ENCODE peak calls at places on chromosomes 3 and 15, in nine cellular contexts. One of them, this sample, is unnamed.

GRCh38 chr3:29430558-29430971 is 149.7 kb downstream of the RBMS3 start:
- DNase-seq in endothelial cell of umbilical vein: peak; percentile 33
- DNase-seq in esophagus squamous epithelium: no peak
- DNase-seq in stomach: no peak
- DNase-seq in GM12878: no peak
- DNase-seq in body of pancreas: no peak
- DNase-seq in sigmoid colon: no peak
- DNase-seq in HepG2: no peak
- DNase-seq in A549: peak; percentile 9
- DNase-seq in this sample: no peak

GRCh38 chr3:76024640-76025039 is 239.3 kb upstream of the ZNF717 start:
- DNase-seq in endothelial cell of umbilical vein: no peak
- DNase-seq in esophagus squamous epithelium: no peak
- DNase-seq in stomach: no peak
- DNase-seq in GM12878: no peak
- DNase-seq in body of pancreas: no peak
- DNase-seq in sigmoid colon: no peak
- DNase-seq in HepG2: peak; percentile 3
- DNase-seq in A549: peak; percentile 5
- DNase-seq in this sample: no peak

GRCh38 chr15:57463360-57463759 is 87.1 kb downstream of the CGNL1 start:
- DNase-seq in endothelial cell of umbilical vein: no peak
- DNase-seq in esophagus squamous epithelium: no peak
- DNase-seq in stomach: peak; percentile 34
- DNase-seq in GM12878: no peak
- DNase-seq in body of pancreas: no peak
- DNase-seq in sigmoid colon: no peak
- DNase-seq in HepG2: no peak
- DNase-seq in A549: no peak
- DNase-seq in this sample: no peak

GRCh38 chr3:150761831-150762661 is 923 bp downstream of the SIAH2 start:
- DNase-seq in endothelial cell of umbilical vein: peak; percentile 69
- DNase-seq in esophagus squamous epithelium: no peak
- DNase-seq in stomach: peak; percentile 64
- DNase-seq in GM12878: no peak
- DNase-seq in body of pancreas: peak; percentile 66
- DNase-seq in sigmoid colon: peak; percentile 85
- DNase-seq in HepG2: peak; percentile 36
- DNase-seq in A549: peak; percentile 65
- DNase-seq in this sample: peak; percentile 75

GRCh38 chr3:126394179-126394976 is at the start of gene CFAP100:
- DNase-seq in endothelial cell of umbilical vein: peak; percentile 13
- DNase-seq in esophagus squamous epithelium: no peak
- DNase-seq in stomach: peak; percentile 44
- DNase-seq in GM12878: no peak
- DNase-seq in body of pancreas: peak; percentile 57
- DNase-seq in sigmoid colon: peak; percentile 78
- DNase-seq in HepG2: no peak
- DNase-seq in A549: no peak
- DNase-seq in this sample: peak; percentile 40

GRCh38 chr3:11636372-11636760 is 7.3 kb downstream of the VGLL4 start:
- DNase-seq in endothelial cell of umbilical vein: no peak
- DNase-seq in esophagus squamous epithelium: no peak
- DNase-seq in stomach: no peak
- DNase-seq in GM12878: no peak
- DNase-seq in body of pancreas: no peak
- DNase-seq in sigmoid colon: no peak
- DNase-seq in HepG2: no peak
- DNase-seq in A549: no peak
- DNase-seq in this sample: no peak

GRCh38 chr15:59339252-59339672 is 33.4 kb downstream of the MYO1E start:
- DNase-seq in endothelial cell of umbilical vein: no peak
- DNase-seq in esophagus squamous epithelium: no peak
- DNase-seq in stomach: no peak
- DNase-seq in GM12878: no peak
- DNase-seq in body of pancreas: no peak
- DNase-seq in sigmoid colon: no peak
- DNase-seq in HepG2: peak; percentile 90
- DNase-seq in A549: peak; percentile 64
- DNase-seq in this sample: no peak

GRCh38 chr3:47377186-47377585 is 3.6 kb upstream of the PTPN23 start:
- DNase-seq in endothelial cell of umbilical vein: no peak
- DNase-seq in esophagus squamous epithelium: no peak
- DNase-seq in stomach: no peak
- DNase-seq in GM12878: no peak
- DNase-seq in body of pancreas: no peak
- DNase-seq in sigmoid colon: no peak
- DNase-seq in HepG2: no peak
- DNase-seq in A549: no peak
- DNase-seq in this sample: no peak

GRCh38 chr15:39099524-39099923 is 481.4 kb upstream of the THBS1 start:
- DNase-seq in endothelial cell of umbilical vein: no peak
- DNase-seq in esophagus squamous epithelium: no peak
- DNase-seq in stomach: no peak
- DNase-seq in GM12878: no peak
- DNase-seq in body of pancreas: no peak
- DNase-seq in sigmoid colon: no peak
- DNase-seq in HepG2: no peak
- DNase-seq in A549: no peak
- DNase-seq in this sample: no peak

GRCh38 chr15:66231421-66232266 is 21.9 kb downstream of the MEGF11 start:
- DNase-seq in endothelial cell of umbilical vein: no peak
- DNase-seq in esophagus squamous epithelium: no peak
- DNase-seq in stomach: no peak
- DNase-seq in GM12878: no peak
- DNase-seq in body of pancreas: no peak
- DNase-seq in sigmoid colon: no peak
- DNase-seq in HepG2: no peak
- DNase-seq in A549: no peak
- DNase-seq in this sample: no peak

GRCh38 chr15:89206908-89207331 is 14.5 kb downstream of the RLBP1 start:
- DNase-seq in endothelial cell of umbilical vein: peak; percentile 73
- DNase-seq in esophagus squamous epithelium: peak; percentile 9
- DNase-seq in stomach: peak; percentile 78
- DNase-seq in GM12878: no peak
- DNase-seq in body of pancreas: peak; percentile 80
- DNase-seq in sigmoid colon: peak; percentile 84
- DNase-seq in HepG2: peak; percentile 56
- DNase-seq in A549: peak; percentile 82
- DNase-seq in this sample: peak; percentile 76

DNA sequence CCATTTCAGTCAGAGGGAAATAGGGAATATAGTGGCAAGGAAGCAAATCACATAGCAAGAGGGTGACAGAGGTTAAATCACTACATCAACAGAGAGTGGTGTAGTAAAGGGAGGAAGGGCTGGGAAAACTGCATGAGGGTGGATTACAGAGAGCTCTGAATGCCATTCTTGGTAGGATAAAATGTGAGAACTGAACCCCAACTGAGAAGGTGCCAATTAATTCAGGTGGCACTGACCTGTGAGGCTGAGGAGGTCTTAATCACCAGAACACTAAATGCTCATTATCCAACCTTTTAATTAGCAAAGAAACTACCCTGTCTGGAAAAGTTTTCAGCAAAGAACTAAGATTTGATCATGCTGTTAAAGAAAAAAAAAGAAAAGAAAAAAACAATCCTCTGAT is 202.7 kb downstream of the LRRN1 start:
- DNase-seq in endothelial cell of umbilical vein: no peak
- DNase-seq in esophagus squamous epithelium: no peak
- DNase-seq in stomach: no peak
- DNase-seq in GM12878: no peak
- DNase-seq in body of pancreas: no peak
- DNase-seq in sigmoid colon: no peak
- DNase-seq in HepG2: no peak
- DNase-seq in A549: no peak
- DNase-seq in this sample: no peak
- TF ChIP-seq POLR2A in endothelial cell of umbilical vein: no peak
- TF ChIP-seq POLR2A in esophagus squamous epithelium: no peak
- TF ChIP-seq POLR2A in stomach: no peak
- TF ChIP-seq POLR2A in GM12878: no peak
- TF ChIP-seq POLR2A in body of pancreas: no peak
- TF ChIP-seq POLR2A in sigmoid colon: no peak
- TF ChIP-seq POLR2A in HepG2: no peak
- TF ChIP-seq POLR2A in A549: no peak
- TF ChIP-seq POLR2A in this sample: no peak

DNA sequence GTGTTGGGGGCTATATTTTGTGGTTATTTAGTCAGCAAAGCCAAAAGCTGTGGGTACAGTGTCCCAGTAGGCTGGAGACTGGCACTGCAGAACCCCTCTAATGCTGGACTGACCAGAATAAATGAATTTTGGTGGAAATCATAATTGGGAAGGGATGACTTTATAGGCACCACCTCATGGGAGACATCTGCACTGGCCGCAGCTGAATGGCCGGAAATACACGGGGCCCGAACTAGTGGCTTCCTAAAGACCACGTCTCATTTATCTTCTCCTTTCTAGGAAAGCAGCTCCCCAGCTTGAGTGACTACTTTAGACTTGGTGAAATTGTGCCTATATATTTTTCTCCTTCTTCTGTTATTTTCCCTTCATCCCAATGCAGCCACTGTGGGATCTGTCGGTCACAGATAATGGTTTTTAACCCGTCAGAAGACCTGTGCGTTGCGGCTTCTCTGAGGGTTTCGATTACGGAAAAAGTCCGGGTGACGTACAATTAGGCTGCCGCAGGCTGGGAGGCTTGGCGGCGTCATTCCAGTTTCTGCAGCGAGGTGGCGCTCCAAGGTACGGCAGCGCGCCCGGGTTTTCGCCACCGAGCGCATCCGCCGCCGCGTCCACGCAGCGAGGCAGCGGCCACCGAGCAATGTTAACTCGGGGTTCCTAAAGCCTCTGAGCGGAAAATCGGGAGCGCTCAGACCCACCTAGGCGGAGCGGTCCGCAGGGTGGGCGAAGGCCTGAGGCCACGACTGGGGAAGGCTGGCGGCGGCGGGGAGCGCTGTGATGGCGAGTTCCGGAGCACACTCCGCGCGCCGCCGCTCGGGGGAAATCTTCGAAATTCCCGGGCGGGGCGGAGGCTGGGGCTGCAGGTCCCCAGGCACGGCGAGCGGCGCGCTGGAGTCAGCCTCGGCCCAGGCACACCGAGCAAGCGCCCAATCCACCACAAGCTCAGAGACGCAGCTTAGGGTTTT is 26.3 kb downstream of the NR2F2 start:
- DNase-seq in endothelial cell of umbilical vein: peak; percentile 88
- DNase-seq in esophagus squamous epithelium: no peak
- DNase-seq in stomach: peak; percentile 90
- DNase-seq in GM12878: peak; percentile 47
- DNase-seq in body of pancreas: peak; percentile 71
- DNase-seq in sigmoid colon: peak; percentile 89
- DNase-seq in HepG2: peak; percentile 54
- DNase-seq in A549: peak; percentile 84
- DNase-seq in this sample: peak; percentile 86
- TF ChIP-seq POLR2A in endothelial cell of umbilical vein: no peak
- TF ChIP-seq POLR2A in esophagus squamous epithelium: peak; percentile 26
- TF ChIP-seq POLR2A in stomach: no peak
- TF ChIP-seq POLR2A in GM12878: no peak
- TF ChIP-seq POLR2A in body of pancreas: no peak
- TF ChIP-seq POLR2A in sigmoid colon: no peak
- TF ChIP-seq POLR2A in HepG2: no peak
- TF ChIP-seq POLR2A in A549: no peak
- TF ChIP-seq POLR2A in this sample: no peak

DNA sequence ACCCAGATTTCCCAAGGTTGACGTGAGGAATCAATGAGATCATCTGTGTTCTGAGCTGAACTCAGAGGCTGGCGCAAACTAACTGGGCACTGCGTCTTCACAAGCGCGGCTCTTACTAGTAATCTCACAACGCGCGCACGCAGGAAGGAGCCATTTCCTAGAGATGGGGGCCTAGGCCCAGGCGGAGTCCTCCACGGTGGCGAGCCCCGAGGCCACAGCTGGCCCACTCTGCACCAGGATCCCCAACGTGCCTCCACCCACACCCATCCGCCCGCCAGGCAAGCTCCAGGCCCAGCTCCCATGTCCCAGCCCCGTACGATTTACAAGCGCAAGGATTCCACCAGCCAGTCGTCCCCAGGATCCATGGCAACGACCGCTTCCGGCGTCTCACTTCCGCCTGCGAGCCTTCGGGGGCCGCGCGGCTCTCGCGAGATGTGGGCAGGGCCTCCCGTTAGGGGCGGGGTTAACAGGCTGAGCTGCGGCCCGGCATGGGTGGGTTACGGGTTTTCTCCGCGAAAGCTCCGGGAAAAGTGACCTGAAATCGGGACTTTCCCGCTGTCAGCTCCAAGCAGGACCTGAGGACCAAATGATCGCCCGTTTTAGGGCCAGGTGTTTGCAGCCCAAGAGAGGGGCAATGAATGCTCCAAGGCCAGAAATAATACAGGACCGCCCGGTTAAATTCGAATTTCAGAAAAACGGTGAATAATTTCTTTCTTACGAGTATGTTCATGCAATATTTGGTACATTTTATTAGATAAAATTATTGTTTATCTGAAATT is at the start of gene WDR73:
- DNase-seq in endothelial cell of umbilical vein: peak; percentile 97
- DNase-seq in esophagus squamous epithelium: peak; percentile 57
- DNase-seq in stomach: peak; percentile 97
- DNase-seq in GM12878: peak; percentile 78
- DNase-seq in body of pancreas: peak; percentile 96
- DNase-seq in sigmoid colon: peak; percentile 99
- DNase-seq in HepG2: peak; percentile 89
- DNase-seq in A549: peak; percentile 96
- DNase-seq in this sample: peak; percentile 98
- TF ChIP-seq POLR2A in endothelial cell of umbilical vein: peak; percentile 85
- TF ChIP-seq POLR2A in esophagus squamous epithelium: peak; percentile 60
- TF ChIP-seq POLR2A in stomach: peak; percentile 4
- TF ChIP-seq POLR2A in GM12878: peak; percentile 88
- TF ChIP-seq POLR2A in body of pancreas: peak; percentile 80
- TF ChIP-seq POLR2A in sigmoid colon: peak; percentile 57
- TF ChIP-seq POLR2A in HepG2: peak; percentile 77
- TF ChIP-seq POLR2A in A549: peak; percentile 80
- TF ChIP-seq POLR2A in this sample: peak; percentile 51

GRCh38 chr3:196323723-196324122 is 5.7 kb upstream of the DYNLT2B start:
- DNase-seq in endothelial cell of umbilical vein: no peak
- DNase-seq in esophagus squamous epithelium: no peak
- DNase-seq in stomach: no peak
- DNase-seq in GM12878: no peak
- DNase-seq in body of pancreas: no peak
- DNase-seq in sigmoid colon: no peak
- DNase-seq in HepG2: peak; percentile 37
- DNase-seq in A549: no peak
- DNase-seq in this sample: no peak

GRCh38 chr3:196317702-196318467 is at the start of gene DYNLT2B:
- DNase-seq in endothelial cell of umbilical vein: peak; percentile 94
- DNase-seq in esophagus squamous epithelium: peak; percentile 47
- DNase-seq in stomach: peak; percentile 90
- DNase-seq in GM12878: peak; percentile 67
- DNase-seq in body of pancreas: peak; percentile 88
- DNase-seq in sigmoid colon: peak; percentile 92
- DNase-seq in HepG2: peak; percentile 76
- DNase-seq in A549: peak; percentile 88
- DNase-seq in this sample: peak; percentile 91

GRCh38 chr3:196323016-196323415 is 5.0 kb upstream of the DYNLT2B start:
- DNase-seq in endothelial cell of umbilical vein: no peak
- DNase-seq in esophagus squamous epithelium: no peak
- DNase-seq in stomach: no peak
- DNase-seq in GM12878: no peak
- DNase-seq in body of pancreas: no peak
- DNase-seq in sigmoid colon: no peak
- DNase-seq in HepG2: no peak
- DNase-seq in A549: no peak
- DNase-seq in this sample: no peak

GRCh38 chr3:196321162-196321561 is 3.1 kb upstream of the DYNLT2B start:
- DNase-seq in endothelial cell of umbilical vein: no peak
- DNase-seq in esophagus squamous epithelium: no peak
- DNase-seq in stomach: no peak
- DNase-seq in GM12878: no peak
- DNase-seq in body of pancreas: no peak
- DNase-seq in sigmoid colon: no peak
- DNase-seq in HepG2: no peak
- DNase-seq in A549: no peak
- DNase-seq in this sample: peak; percentile 32

GRCh38 chr3:196320110-196320509 is 2.1 kb upstream of the DYNLT2B start:
- DNase-seq in endothelial cell of umbilical vein: no peak
- DNase-seq in esophagus squamous epithelium: no peak
- DNase-seq in stomach: no peak
- DNase-seq in GM12878: no peak
- DNase-seq in body of pancreas: no peak
- DNase-seq in sigmoid colon: no peak
- DNase-seq in HepG2: no peak
- DNase-seq in A549: no peak
- DNase-seq in this sample: no peak
- TF ChIP-seq POLR2A in endothelial cell of umbilical vein: no peak
- TF ChIP-seq POLR2A in esophagus squamous epithelium: no peak
- TF ChIP-seq POLR2A in stomach: no peak
- TF ChIP-seq POLR2A in GM12878: no peak
- TF ChIP-seq POLR2A in body of pancreas: no peak
- TF ChIP-seq POLR2A in sigmoid colon: no peak
- TF ChIP-seq POLR2A in HepG2: no peak
- TF ChIP-seq POLR2A in A549: no peak
- TF ChIP-seq POLR2A in this sample: no peak

This sample was measured in right lobe of liver.